ENCODE peak calls at places on chromosome 4, in nine cellular contexts. One of them, this sample, is unnamed.

GRCh38 chr4:106034205-106034604 is 138.9 kb downstream of the NPNT start:
- DNase-seq in activated T-cell treated with anti-CD3 and anti-CD28 coated beads for 4 hours: no peak
- DNase-seq in psoas muscle: no peak
- DNase-seq in NCI-H1417: no peak
- DNase-seq in Right ventricle myocardium superior: no peak
- DNase-seq in Ammon's horn: no peak
- DNase-seq in AG04450: no peak
- DNase-seq in left cardiac atrium: no peak
- DNase-seq in CD14-positive monocyte: no peak
- DNase-seq in this sample: no peak

GRCh38 chr4:39924014-39924413 is 53.7 kb downstream of the PDS5A start:
- DNase-seq in AG04450: no peak
- DNase-seq in left cardiac atrium: no peak
- DNase-seq in NCI-H1417: no peak
- DNase-seq in psoas muscle: no peak
- DNase-seq in Ammon's horn: no peak
- DNase-seq in activated T-cell treated with anti-CD3 and anti-CD28 coated beads for 4 hours: no peak
- DNase-seq in CD14-positive monocyte: no peak
- DNase-seq in Right ventricle myocardium superior: no peak
- DNase-seq in this sample: no peak

GRCh38 chr4:87081826-87082225 is 138.6 kb downstream of the KLHL8 start:
- DNase-seq in left cardiac atrium: no peak
- DNase-seq in Right ventricle myocardium superior: no peak
- DNase-seq in NCI-H1417: no peak
- DNase-seq in AG04450: no peak
- DNase-seq in CD14-positive monocyte: no peak
- DNase-seq in psoas muscle: no peak
- DNase-seq in activated T-cell treated with anti-CD3 and anti-CD28 coated beads for 4 hours: no peak
- DNase-seq in Ammon's horn: no peak
- DNase-seq in this sample: no peak

GRCh38 chr4:2714071-2714770 is 41.9 kb downstream of the TNIP2 start:
- DNase-seq in left cardiac atrium: peak
- DNase-seq in CD14-positive monocyte: no peak
- DNase-seq in psoas muscle: no peak
- DNase-seq in activated T-cell treated with anti-CD3 and anti-CD28 coated beads for 4 hours: peak
- DNase-seq in Right ventricle myocardium superior: no peak
- DNase-seq in Ammon's horn: no peak
- DNase-seq in NCI-H1417: peak
- DNase-seq in AG04450: no peak
- DNase-seq in this sample: no peak

GRCh38 chr4:1449475-1449832 is 43.2 kb upstream of the NKX1-1 start:
- DNase-seq in Ammon's horn: no peak
- DNase-seq in NCI-H1417: no peak
- DNase-seq in left cardiac atrium: peak
- DNase-seq in CD14-positive monocyte: peak
- DNase-seq in Right ventricle myocardium superior: no peak
- DNase-seq in psoas muscle: no peak
- DNase-seq in AG04450: no peak
- DNase-seq in activated T-cell treated with anti-CD3 and anti-CD28 coated beads for 4 hours: no peak
- DNase-seq in this sample: no peak

GRCh38 chr4:3116955-3117354 is 42.5 kb downstream of the HTT start:
- DNase-seq in NCI-H1417: no peak
- DNase-seq in activated T-cell treated with anti-CD3 and anti-CD28 coated beads for 4 hours: no peak
- DNase-seq in psoas muscle: no peak
- DNase-seq in CD14-positive monocyte: no peak
- DNase-seq in left cardiac atrium: no peak
- DNase-seq in Right ventricle myocardium superior: no peak
- DNase-seq in Ammon's horn: no peak
- DNase-seq in AG04450: no peak
- DNase-seq in this sample: no peak

GRCh38 chr4:82493721-82494425 is 63.5 kb downstream of the ENOPH1 start:
- DNase-seq in psoas muscle: no peak
- DNase-seq in Ammon's horn: no peak
- DNase-seq in left cardiac atrium: no peak
- DNase-seq in NCI-H1417: no peak
- DNase-seq in AG04450: no peak
- DNase-seq in activated T-cell treated with anti-CD3 and anti-CD28 coated beads for 4 hours: no peak
- DNase-seq in CD14-positive monocyte: no peak
- DNase-seq in Right ventricle myocardium superior: no peak
- DNase-seq in this sample: no peak

GRCh38 chr4:3871181-3871852 is 105.1 kb downstream of the ADRA2C start:
- DNase-seq in Right ventricle myocardium superior: no peak
- DNase-seq in NCI-H1417: peak
- DNase-seq in left cardiac atrium: no peak
- DNase-seq in AG04450: no peak
- DNase-seq in Ammon's horn: no peak
- DNase-seq in CD14-positive monocyte: no peak
- DNase-seq in activated T-cell treated with anti-CD3 and anti-CD28 coated beads for 4 hours: no peak
- DNase-seq in psoas muscle: no peak
- DNase-seq in this sample: no peak

GRCh38 chr4:112677519-112678091 is 40.7 kb downstream of the LARP7 start:
- DNase-seq in CD14-positive monocyte: no peak
- DNase-seq in Ammon's horn: no peak
- DNase-seq in left cardiac atrium: no peak
- DNase-seq in psoas muscle: no peak
- DNase-seq in activated T-cell treated with anti-CD3 and anti-CD28 coated beads for 4 hours: no peak
- DNase-seq in AG04450: no peak
- DNase-seq in Right ventricle myocardium superior: no peak
- DNase-seq in NCI-H1417: no peak
- DNase-seq in this sample: no peak

GRCh38 chr4:134622194-134622593 is 420.6 kb upstream of the PABPC4L start:
- DNase-seq in NCI-H1417: no peak
- DNase-seq in Ammon's horn: no peak
- DNase-seq in CD14-positive monocyte: no peak
- DNase-seq in Right ventricle myocardium superior: no peak
- DNase-seq in psoas muscle: no peak
- DNase-seq in AG04450: no peak
- DNase-seq in activated T-cell treated with anti-CD3 and anti-CD28 coated beads for 4 hours: no peak
- DNase-seq in left cardiac atrium: no peak
- DNase-seq in this sample: no peak

GRCh38 chr4:175325230-175325629 is 407.1 kb downstream of the ADAM29 start:
- DNase-seq in NCI-H1417: no peak
- DNase-seq in Right ventricle myocardium superior: no peak
- DNase-seq in AG04450: no peak
- DNase-seq in activated T-cell treated with anti-CD3 and anti-CD28 coated beads for 4 hours: no peak
- DNase-seq in left cardiac atrium: no peak
- DNase-seq in CD14-positive monocyte: no peak
- DNase-seq in Ammon's horn: no peak
- DNase-seq in psoas muscle: no peak
- DNase-seq in this sample: no peak

GRCh38 chr4:86960557-86960959 is 25.7 kb downstream of the AFF1 start:
- DNase-seq in activated T-cell treated with anti-CD3 and anti-CD28 coated beads for 4 hours: no peak
- DNase-seq in AG04450: no peak
- DNase-seq in Ammon's horn: no peak
- DNase-seq in Right ventricle myocardium superior: no peak
- DNase-seq in psoas muscle: no peak
- DNase-seq in NCI-H1417: no peak
- DNase-seq in left cardiac atrium: no peak
- DNase-seq in CD14-positive monocyte: no peak
- DNase-seq in this sample: no peak

GRCh38 chr4:106624674-106625073 is 256.1 kb upstream of the GIMD1 start:
- DNase-seq in left cardiac atrium: no peak
- DNase-seq in AG04450: no peak
- DNase-seq in activated T-cell treated with anti-CD3 and anti-CD28 coated beads for 4 hours: no peak
- DNase-seq in NCI-H1417: no peak
- DNase-seq in Right ventricle myocardium superior: no peak
- DNase-seq in Ammon's horn: no peak
- DNase-seq in CD14-positive monocyte: no peak
- DNase-seq in psoas muscle: no peak
- DNase-seq in this sample: no peak

GRCh38 chr4:54659213-54660144 is 1.7 kb downstream of the KIT start:
- DNase-seq in left cardiac atrium: peak
- DNase-seq in psoas muscle: no peak
- DNase-seq in activated T-cell treated with anti-CD3 and anti-CD28 coated beads for 4 hours: no peak
- DNase-seq in Ammon's horn: peak
- DNase-seq in NCI-H1417: peak
- DNase-seq in Right ventricle myocardium superior: no peak
- DNase-seq in AG04450: no peak
- DNase-seq in CD14-positive monocyte: no peak
- DNase-seq in this sample: no peak

GRCh38 chr4:107449611-107450369 is 270.2 kb downstream of the PAPSS1 start:
- DNase-seq in left cardiac atrium: no peak
- DNase-seq in activated T-cell treated with anti-CD3 and anti-CD28 coated beads for 4 hours: no peak
- DNase-seq in NCI-H1417: no peak
- DNase-seq in Ammon's horn: no peak
- DNase-seq in Right ventricle myocardium superior: no peak
- DNase-seq in psoas muscle: no peak
- DNase-seq in AG04450: no peak
- DNase-seq in CD14-positive monocyte: no peak
- DNase-seq in this sample: no peak

GRCh38 chr4:174763454-174764104 is 65.5 kb downstream of the GLRA3 start:
- DNase-seq in AG04450: no peak
- DNase-seq in Ammon's horn: no peak
- DNase-seq in activated T-cell treated with anti-CD3 and anti-CD28 coated beads for 4 hours: no peak
- DNase-seq in CD14-positive monocyte: no peak
- DNase-seq in NCI-H1417: no peak
- DNase-seq in psoas muscle: no peak
- DNase-seq in left cardiac atrium: no peak
- DNase-seq in Right ventricle myocardium superior: no peak
- DNase-seq in this sample: no peak